ENCODE peak calls at places on chromosomes 3 and 15, in nine cellular contexts. O is stomach; I is epithelial cell of proximal tubule; C is ovary; B is neural progenitor cell; R is left ventricle myocardium inferior; D is CD8-positive, alpha-beta T cell; K is coronary artery; E is retinal pigment epithelial cell. X is an unnamed sample.

GRCh38 chr3:193407688-193408087 is 29.1 kb upstream of the ATP13A5 start:
- DNase-seq in B (peak), D (no peak), E (no peak), C (no peak), O (no peak), I (no peak), R (no peak), K (no peak), X (no peak)

GRCh38 chr15:66153549-66154415 is 99.8 kb downstream of the MEGF11 start:
- DNase-seq in D (no peak), C (no peak), E (no peak), B (no peak), R (no peak), O (no peak), K (no peak), I (no peak), X (no peak)

GRCh38 chr3:22319446-22319845 is 568.4 kb upstream of the ZNF385D start:
- DNase-seq in O (no peak), K (no peak), E (no peak), I (no peak), B (no peak), R (no peak), D (no peak), C (no peak), X (no peak)

GRCh38 chr3:66747688-66748087 is 246.9 kb upstream of the LRIG1 start:
- DNase-seq in E (no peak), O (no peak), B (no peak), R (no peak), C (no peak), D (no peak), K (no peak), I (no peak), X (no peak)

GRCh38 chr3:128783774-128784173 is 57.8 kb downstream of the RAB7A start:
- DNase-seq in O (no peak), C (no peak), R (no peak), D (no peak), K (no peak), B (no peak), I (no peak), E (no peak), X (no peak)

GRCh38 chr3:194532591-194532990 is 45.8 kb upstream of the ATP13A3 start:
- DNase-seq in O (no peak), B (no peak), D (no peak), C (no peak), E (no peak), K (no peak), R (no peak), I (no peak), X (no peak)

GRCh38 chr3:58176185-58176530 is 34.6 kb downstream of the DNASE1L3 start:
- DNase-seq in D (no peak), C (no peak), E (no peak), O (no peak), B (no peak), R (no peak), I (no peak), K (no peak), X (no peak)

GRCh38 chr3:31653464-31653863 is 120.7 kb downstream of the STT3B start:
- DNase-seq in C (no peak), K (no peak), I (no peak), E (no peak), D (no peak), R (no peak), O (no peak), B (no peak), X (no peak)

GRCh38 chr15:57165992-57166391 is 210.3 kb upstream of the CGNL1 start:
- DNase-seq in E (no peak), R (no peak), C (no peak), B (no peak), D (no peak), K (no peak), O (no peak), I (no peak), X (no peak)

GRCh38 chr15:39238443-39238842 is 342.4 kb upstream of the THBS1 start:
- DNase-seq in D (no peak), C (no peak), O (no peak), B (no peak), E (no peak), R (no peak), K (no peak), I (no peak), X (no peak)

GRCh38 chr15:52439470-52439869 is 89.2 kb downstream of the MYO5A start:
- DNase-seq in D (no peak), R (no peak), O (no peak), C (no peak), K (no peak), E (no peak), B (no peak), I (no peak), X (no peak)

GRCh38 chr15:25797511-25798206 is 65.5 kb downstream of the ATP10A start:
- DNase-seq in B (no peak), K (peak), O (no peak), I (no peak), R (no peak), D (no peak), C (peak), E (no peak), X (peak)
- H3K4me3 ChIP-seq in B (no peak), K (peak), O (no peak), I (no peak), R (no peak), D (no peak), C (no peak), E (no peak), X (no peak)

GRCh38 chr3:72458365-72458764 is 389.9 kb downstream of the SHQ1 start:
- DNase-seq in E (no peak), I (no peak), K (no peak), O (peak), D (no peak), R (no peak), B (no peak), C (no peak), X (no peak)

GRCh38 chr3:72461787-72462186 is 386.5 kb downstream of the SHQ1 start:
- DNase-seq in R (peak), K (no peak), C (no peak), I (no peak), D (no peak), O (no peak), E (no peak), B (no peak), X (no peak)

GRCh38 chr3:72462611-72463011 is 385.6 kb downstream of the SHQ1 start:
- DNase-seq in D (no peak), K (no peak), O (no peak), B (no peak), I (no peak), C (peak), R (peak), E (no peak), X (no peak)

GRCh38 chr3:72459588-72459987 is 388.7 kb downstream of the SHQ1 start:
- DNase-seq in R (no peak), B (no peak), D (no peak), O (no peak), E (no peak), C (no peak), I (no peak), K (no peak), X (no peak)

DNA sequence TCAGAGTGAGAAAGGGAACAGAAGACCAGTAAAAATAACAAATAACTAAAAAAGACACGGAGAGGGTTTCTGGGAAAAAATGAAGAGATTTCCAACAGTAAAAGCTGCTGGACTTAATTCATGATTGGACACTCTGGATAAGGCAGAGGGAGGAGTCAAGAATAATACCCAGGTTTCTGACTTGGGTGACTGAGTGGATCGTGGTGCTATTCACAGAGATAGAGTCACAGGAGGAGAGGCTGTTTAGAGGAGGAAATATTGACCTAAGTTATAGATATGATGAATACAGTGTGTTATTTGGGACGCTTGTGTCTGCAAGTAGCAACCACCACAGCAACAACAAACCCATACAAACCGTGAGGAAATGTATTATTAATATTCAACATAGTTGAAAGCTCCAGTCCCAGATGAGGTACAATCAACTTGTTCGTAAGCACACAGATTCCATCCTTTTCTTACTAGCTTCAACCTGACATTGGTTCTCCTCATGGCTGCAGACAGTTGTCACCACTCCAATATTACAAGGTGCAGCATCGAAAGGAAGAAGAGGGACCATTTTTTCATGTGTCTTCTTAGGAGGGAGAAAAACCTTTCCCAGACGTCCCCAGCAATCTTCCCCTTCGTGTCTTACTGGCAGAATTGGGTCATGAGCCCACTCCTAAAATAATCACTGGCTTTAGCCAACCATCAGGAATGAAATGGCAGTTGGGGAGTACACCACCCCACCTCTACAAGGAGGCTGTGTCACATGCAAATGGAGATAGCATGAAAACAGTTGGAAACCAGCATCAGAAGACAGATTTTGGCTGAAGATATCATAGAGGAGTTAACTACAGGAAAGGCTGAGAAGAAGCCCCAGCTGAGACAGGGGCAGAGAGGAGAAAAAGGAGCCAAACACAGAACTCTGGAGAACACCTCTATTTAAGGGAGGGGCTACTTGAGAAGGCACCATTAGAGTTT is 387.8 kb downstream of the SHQ1 start:
- DNase-seq in K (no peak), O (no peak), E (no peak), B (no peak), R (no peak), C (no peak), D (no peak), I (no peak), X (no peak)
- H3K4me3 ChIP-seq in K (no peak), O (no peak), E (no peak), B (no peak), R (no peak), C (no peak), D (no peak), I (no peak), X (no peak)

GRCh38 chr15:68301300-68301699 is 23.8 kb downstream of the FEM1B start:
- DNase-seq in O (no peak), D (no peak), B (no peak), R (no peak), I (no peak), K (peak), E (no peak), C (no peak), X (no peak)

GRCh38 chr15:68298882-68299381 is 21.4 kb downstream of the FEM1B start:
- DNase-seq in K (peak), E (no peak), I (no peak), D (no peak), O (no peak), B (no peak), C (no peak), R (no peak), X (no peak)

GRCh38 chr15:68298336-68298735 is 20.8 kb downstream of the FEM1B start:
- DNase-seq in C (no peak), E (no peak), B (no peak), D (no peak), O (no peak), I (no peak), R (no peak), K (peak), X (no peak)

GRCh38 chr15:68300115-68300940 is 22.8 kb downstream of the FEM1B start:
- DNase-seq in E (no peak), D (no peak), B (no peak), C (no peak), O (no peak), K (peak), R (no peak), I (no peak), X (no peak)

GRCh38 chr15:68299436-68299835 is 21.9 kb downstream of the FEM1B start:
- DNase-seq in O (no peak), C (no peak), R (no peak), K (peak), B (no peak), D (no peak), I (no peak), E (no peak), X (no peak)
- H3K4me3 ChIP-seq in O (peak), C (peak), R (peak), K (peak), B (no peak), D (peak), I (no peak), E (no peak), X (no peak)

GRCh38 chr15:70491183-70491621 is 272.2 kb downstream of the UACA start:
- DNase-seq in B (no peak), C (no peak), O (no peak), E (no peak), R (no peak), I (no peak), D (no peak), K (no peak), X (no peak)

GRCh38 chr15:70493787-70494514 is 269.4 kb downstream of the UACA start:
- DNase-seq in I (peak), C (no peak), K (no peak), E (no peak), D (no peak), B (no peak), O (no peak), R (no peak), X (no peak)

GRCh38 chr15:70493376-70493775 is 270.0 kb downstream of the UACA start:
- DNase-seq in B (no peak), O (no peak), D (no peak), K (no peak), E (no peak), R (no peak), I (no peak), C (no peak), X (no peak)

GRCh38 chr15:70491641-70492040 is 271.7 kb downstream of the UACA start:
- DNase-seq in R (no peak), D (no peak), C (no peak), E (no peak), B (no peak), O (no peak), I (no peak), K (no peak), X (no peak)

GRCh38 chr15:70492240-70493177 is 270.8 kb downstream of the UACA start:
- DNase-seq in O (peak), D (peak), B (no peak), E (no peak), I (peak), R (peak), K (no peak), C (no peak), X (no peak)
- H3K4me3 ChIP-seq in O (no peak), D (peak), B (no peak), E (no peak), I (no peak), R (no peak), K (no peak), C (no peak), X (no peak)

GRCh38 chr3:114624676-114625181 is 330.9 kb downstream of the TIGIT start:
- DNase-seq in B (no peak), O (peak), D (no peak), K (peak), R (peak), I (peak), E (peak), C (peak), X (no peak)
- H3K4me3 ChIP-seq in B (no peak), O (peak), D (no peak), K (peak), R (peak), I (peak), E (peak), C (peak), X (no peak)

DNA sequence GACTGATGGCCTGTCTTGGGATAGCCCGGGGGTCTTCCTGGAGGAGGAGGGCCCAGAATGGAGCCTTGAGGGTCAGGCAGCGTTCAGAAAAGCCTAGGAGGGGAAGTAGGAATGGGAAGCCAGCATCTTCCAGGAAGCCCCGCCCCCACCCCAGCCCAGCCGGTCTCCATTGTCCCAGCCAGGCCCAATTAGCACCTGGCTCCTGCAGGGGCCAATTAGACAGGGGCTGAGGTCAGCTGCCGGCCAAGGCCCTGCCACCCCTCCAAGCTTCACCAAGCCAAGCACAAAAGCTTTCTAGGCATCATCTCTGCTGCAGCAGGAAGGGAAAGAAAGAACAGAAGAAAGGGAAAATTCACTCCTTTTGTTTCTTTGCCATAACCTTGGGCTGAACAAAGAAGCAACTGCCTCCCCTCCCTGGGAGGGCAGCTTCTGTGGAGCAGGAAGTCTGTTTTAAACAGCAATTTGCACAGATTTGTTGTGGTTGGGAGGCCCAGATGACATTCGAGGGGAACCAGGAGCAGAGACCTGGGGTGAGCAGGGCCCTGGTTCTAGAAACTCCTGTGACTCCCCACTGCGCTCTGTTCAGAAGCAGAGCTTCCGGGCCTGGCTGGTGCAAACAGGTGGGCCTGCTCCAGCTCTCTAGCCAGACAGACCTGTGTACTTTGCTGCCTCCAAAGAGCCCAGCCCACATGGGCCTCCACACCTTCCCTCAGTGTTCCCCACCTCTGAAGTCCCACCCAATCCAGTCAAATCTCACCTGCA is 47.7 kb downstream of the CYP11A1 start:
- DNase-seq in E (no peak), B (peak), D (no peak), O (no peak), C (no peak), K (no peak), I (no peak), R (peak), X (peak)
- H3K4me3 ChIP-seq in E (no peak), B (no peak), D (no peak), O (no peak), C (no peak), K (no peak), I (no peak), R (no peak), X (no peak)

GRCh38 chr3:151199569-151200438 is 3.2 kb downstream of the GPR171 start:
- DNase-seq in O (no peak), R (no peak), K (no peak), C (no peak), B (no peak), I (no peak), E (no peak), D (no peak), X (no peak)
- H3K4me3 ChIP-seq in O (no peak), R (no peak), K (no peak), C (no peak), B (no peak), I (no peak), E (no peak), D (no peak), X (no peak)

X was measured in H7.